ENCODE peak calls at places on chromosomes 5 and 9, in seven cellular contexts. V is astrocyte; I is endothelial cell; E is germinal center; X is H7; P is T follicular helper cell; J is activated T-cell treated with anti-CD3 and anti-CD28 coated beads, Interleukin-2, amount 50 U/mL, for 72 hours. Z is an unnamed sample.

GRCh38 chr5:62376064-62376463 is 27.6 kb downstream of the DIMT1 start:
- DNase-seq in V (peak; percentile 19), I (no peak), E (no peak), X (no peak), P (no peak), J (no peak), Z (no peak)

GRCh38 chr9:37300620-37301368 is 121.7 kb upstream of the GRHPR start:
- DNase-seq in V (peak; percentile 30), I (no peak), E (no peak), X (no peak), P (no peak), J (no peak), Z (no peak)

GRCh38 chr5:137751869-137752491 is 2.2 kb downstream of the HNRNPA0 start:
- DNase-seq in V (peak; percentile 50), I (peak; percentile 15), E (no peak), X (peak; percentile 20), P (no peak), J (no peak), Z (peak; percentile 26)

GRCh38 chr9:117403403-117403811 is 11.4 kb downstream of the ASTN2 start:
- DNase-seq in V (no peak), I (no peak), E (no peak), X (no peak), P (no peak), J (no peak), Z (no peak)

GRCh38 chr9:36316629-36317317 is 58.5 kb upstream of the GNE start:
- DNase-seq in V (peak; percentile 61), I (no peak), E (no peak), X (no peak), P (no peak), J (no peak), Z (no peak)

GRCh38 chr5:103562084-103562452 is 521 bp downstream of the NUDT12 start:
- DNase-seq in V (no peak), I (no peak), E (no peak), X (no peak), P (no peak), J (no peak), Z (peak; percentile 1)

GRCh38 chr9:132609829-132610228 is 27.4 kb downstream of the BARHL1 start:
- DNase-seq in V (peak; percentile 86), I (no peak), E (no peak), X (no peak), P (no peak), J (no peak), Z (no peak)

GRCh38 chr5:175874462-175875139 is 3.2 kb downstream of the CPLX2 start:
- DNase-seq in V (no peak), I (no peak), E (no peak), X (no peak), P (no peak), J (no peak), Z (no peak)

GRCh38 chr9:113570106-113570505 is 106.6 kb downstream of the RGS3 start:
- DNase-seq in V (no peak), I (no peak), E (no peak), X (no peak), P (no peak), J (no peak), Z (no peak)

Z was measured in HL-60.